ENCODE peak calls at places on chromosome 4, in six cellular contexts. T is CD8-positive, alpha-beta memory T cell; Z is heart right ventricle; B is GM12878; I is adipocyte; Y is tibial artery. E is an unnamed sample.

GRCh38 chr4:170589597-170590191 is 499.9 kb upstream of the AADAT start:
- DNase-seq in T (no peak), Z (no peak), B (peak), I (peak), Y (no peak), E (no peak)

GRCh38 chr4:113849771-113850170 is 88.2 kb upstream of the CAMK2D start:
- DNase-seq in T (no peak), Z (peak), B (no peak), I (no peak), Y (no peak), E (no peak)

GRCh38 chr4:39637572-39638357 is 900 bp downstream of the SMIM14 start:
- DNase-seq in T (peak), Z (peak), B (no peak), I (peak), Y (no peak), E (no peak)

GRCh38 chr4:122044496-122044895 is 92.6 kb upstream of the TRPC3 start:
- DNase-seq in T (no peak), Z (no peak), B (no peak), I (peak), Y (no peak), E (no peak)

GRCh38 chr4:173436866-173437265 is 38.0 kb upstream of the SCRG1 start:
- DNase-seq in T (no peak), Z (no peak), B (no peak), I (no peak), Y (no peak), E (no peak)

GRCh38 chr4:128471576-128471975 is 184.0 kb upstream of the PGRMC2 start:
- DNase-seq in T (no peak), Z (no peak), B (no peak), I (no peak), Y (no peak), E (no peak)

GRCh38 chr4:1207603-1208265 is 35.4 kb upstream of the SPON2 start:
- DNase-seq in T (no peak), Z (no peak), B (no peak), I (peak), Y (peak), E (peak)

GRCh38 chr4:128565565-128566186 is 243.8 kb upstream of the JADE1 start:
- DNase-seq in T (no peak), Z (no peak), B (no peak), I (no peak), Y (no peak), E (no peak)

GRCh38 chr4:165631208-165631894 is 241.7 kb upstream of the TLL1 start:
- DNase-seq in T (no peak), Z (no peak), B (no peak), I (no peak), Y (no peak), E (no peak)

GRCh38 chr4:64539234-64539849 is 130.1 kb upstream of the TECRL start:
- DNase-seq in T (no peak), Z (peak), B (peak), I (peak), Y (no peak), E (no peak)

GRCh38 chr4:12583286-12583685 is 900.9 kb downstream of the RAB28 start:
- DNase-seq in T (no peak), Z (no peak), B (no peak), I (no peak), Y (no peak), E (no peak)

GRCh38 chr4:7095611-7096155 is 27.8 kb upstream of the GRPEL1 start:
- DNase-seq in T (no peak), Z (no peak), B (no peak), I (no peak), Y (peak), E (no peak)

GRCh38 chr4:120156115-120156718 is 89.6 kb upstream of the MAD2L1 start:
- DNase-seq in T (no peak), Z (peak), B (peak), I (peak), Y (no peak), E (no peak)

GRCh38 chr4:5710962-5711478 is at the start of gene EVC:
- DNase-seq in T (peak), Z (peak), B (no peak), I (peak), Y (peak), E (peak)

GRCh38 chr4:5711479-5712184 is 631 bp downstream of the EVC start:
- DNase-seq in T (no peak), Z (no peak), B (no peak), I (peak), Y (no peak), E (no peak)

GRCh38 chr4:5713861-5714260 is 2.9 kb downstream of the EVC start:
- DNase-seq in T (no peak), Z (no peak), B (no peak), I (no peak), Y (no peak), E (no peak)

GRCh38 chr4:5712517-5712916 is 1.5 kb downstream of the EVC start:
- DNase-seq in T (no peak), Z (no peak), B (peak), I (no peak), Y (no peak), E (no peak)

DNA sequence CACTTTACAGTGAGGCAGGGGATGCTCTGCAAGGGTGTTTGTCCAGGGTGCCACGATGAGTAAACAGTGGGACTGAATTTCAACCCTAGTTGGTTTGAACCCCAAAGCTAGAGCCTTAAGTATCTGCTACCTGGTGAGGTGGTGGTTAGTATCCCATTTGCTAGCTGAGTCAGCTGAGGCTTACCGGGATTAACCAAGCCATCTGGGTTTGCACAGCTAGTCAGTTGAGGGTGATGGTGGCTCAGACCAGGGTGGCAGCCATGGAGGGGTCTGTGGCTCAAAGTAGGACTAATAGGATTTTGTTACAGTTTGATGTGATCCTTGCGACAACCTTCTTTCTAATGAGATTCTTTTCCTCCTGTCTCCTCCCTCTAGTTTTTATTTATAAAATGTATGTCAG is 1.9 kb downstream of the EVC start:
- DNase-seq in T (no peak), Z (no peak), B (no peak), I (no peak), Y (no peak), E (no peak)
- H3K4me3 ChIP-seq in T (no peak), Z (no peak), B (peak), I (peak), Y (no peak), E (no peak)

GRCh38 chr4:59945277-59945676 is 1254.8 kb upstream of the ADGRL3 start:
- DNase-seq in T (no peak), Z (no peak), B (no peak), I (peak), Y (no peak), E (no peak)

DNA sequence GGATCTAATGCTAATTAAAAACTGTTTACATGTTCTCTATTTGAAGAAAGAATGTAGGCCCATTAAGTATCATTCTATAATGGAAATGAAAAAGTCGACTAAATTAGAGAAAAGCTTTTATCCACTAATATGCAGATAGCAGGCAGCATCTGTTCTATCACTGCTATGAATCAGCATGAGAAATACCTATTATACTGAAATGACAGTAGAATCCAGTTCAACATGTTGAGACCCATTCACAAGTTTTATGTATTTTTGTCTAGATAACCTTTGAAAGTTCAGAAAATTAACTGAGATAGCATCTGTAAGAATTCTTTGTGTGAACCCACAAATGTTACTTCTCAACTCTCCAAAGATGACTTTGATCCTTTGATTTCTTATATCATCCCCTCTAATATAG is 1254.4 kb upstream of the ADGRL3 start:
- DNase-seq in T (no peak), Z (no peak), B (no peak), I (no peak), Y (no peak), E (no peak)
- H3K4me3 ChIP-seq in T (no peak), Z (no peak), B (no peak), I (no peak), Y (no peak), E (no peak)

GRCh38 chr4:100492129-100492528 is 25.7 kb downstream of the EMCN start:
- DNase-seq in T (no peak), Z (no peak), B (no peak), I (no peak), Y (no peak), E (no peak)
- H3K4me3 ChIP-seq in T (no peak), Z (no peak), B (no peak), I (no peak), Y (no peak), E (no peak)

DNA sequence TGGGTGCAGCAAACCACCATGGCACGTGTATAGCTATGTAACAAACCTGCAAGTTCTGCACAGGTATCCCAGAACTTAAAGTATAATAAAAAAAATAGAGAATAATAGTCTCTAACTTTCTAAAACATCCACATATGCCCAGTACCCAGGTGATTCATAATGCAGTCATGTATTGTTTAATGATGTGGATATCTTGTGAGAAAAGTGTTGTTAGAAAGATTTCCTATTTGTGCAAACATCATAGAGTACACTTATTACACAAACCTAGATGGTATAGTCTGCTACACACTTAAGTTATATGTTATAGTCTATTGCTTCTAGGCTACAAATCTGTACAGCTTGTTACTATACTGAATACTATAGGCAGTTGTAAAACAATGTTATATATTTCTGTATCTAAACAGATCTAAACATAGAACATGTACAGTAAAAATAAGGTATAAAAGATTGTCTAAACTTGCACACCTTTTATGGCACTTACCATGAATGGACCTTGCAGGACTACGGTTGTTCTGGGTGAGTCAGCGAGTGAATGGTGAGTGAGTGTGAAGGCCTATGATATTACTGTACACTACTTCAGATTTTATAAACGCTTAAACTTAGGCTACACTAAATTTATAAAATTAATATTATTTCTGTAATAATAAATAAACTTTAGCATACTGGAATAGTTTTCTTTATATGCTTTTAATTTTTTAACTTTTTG is 232.2 kb upstream of the SLIT2 start:
- DNase-seq in T (no peak), Z (no peak), B (no peak), I (no peak), Y (no peak), E (no peak)
- H3K4me3 ChIP-seq in T (no peak), Z (no peak), B (no peak), I (no peak), Y (no peak), E (no peak)

DNA sequence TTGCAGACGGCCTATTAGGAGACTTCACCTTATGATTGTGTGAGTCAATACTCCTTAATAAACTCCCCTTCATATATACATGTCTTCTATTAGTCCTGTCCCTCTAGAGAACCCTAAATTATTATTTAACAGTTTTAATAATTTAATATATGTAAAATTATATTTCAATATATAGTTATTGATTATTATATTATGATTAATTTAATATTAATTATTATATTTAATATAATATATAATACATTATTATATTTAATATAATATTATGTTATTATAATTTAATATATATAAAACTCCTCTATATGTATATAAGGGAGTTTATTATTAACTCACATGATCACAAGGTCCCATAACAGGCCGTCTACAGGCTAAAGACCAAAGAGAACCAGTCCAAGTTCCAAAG is 533.2 kb downstream of the ARAP2 start:
- DNase-seq in T (no peak), Z (no peak), B (no peak), I (no peak), Y (no peak), E (no peak)
- H3K4me3 ChIP-seq in T (no peak), Z (no peak), B (no peak), I (no peak), Y (no peak), E (no peak)